ENCODE peak calls at places on chromosomes 4 and X, in four cellular contexts. One of them, this sample, is unnamed.

GRCh38 chrX:18748499-18748898 is 41.1 kb downstream of the PPEF1 start:
- DNase-seq in GM12891: no peak
- DNase-seq in GM23338: no peak
- DNase-seq in breast epithelium: no peak
- DNase-seq in this sample: no peak

GRCh38 chr4:13525606-13526281 is 18.6 kb downstream of the NKX3-2 start:
- DNase-seq in GM12891: no peak
- DNase-seq in GM23338: peak
- DNase-seq in breast epithelium: no peak
- DNase-seq in this sample: no peak

GRCh38 chr4:173365359-173365996 is 5.3 kb upstream of the SAP30 start:
- DNase-seq in GM12891: no peak
- DNase-seq in GM23338: no peak
- DNase-seq in breast epithelium: no peak
- DNase-seq in this sample: no peak

GRCh38 chrX:21975827-21976226 is 35.3 kb downstream of the SMS start:
- DNase-seq in GM12891: no peak
- DNase-seq in GM23338: peak
- DNase-seq in breast epithelium: no peak
- DNase-seq in this sample: no peak

GRCh38 chr4:151967074-151967473 is 206.3 kb upstream of the GATB start:
- DNase-seq in GM12891: no peak
- DNase-seq in GM23338: no peak
- DNase-seq in breast epithelium: no peak
- DNase-seq in this sample: no peak

GRCh38 chrX:106415276-106415895 is 196.4 kb upstream of the RADX start:
- DNase-seq in GM12891: no peak
- DNase-seq in GM23338: peak
- DNase-seq in breast epithelium: no peak
- DNase-seq in this sample: peak

GRCh38 chr4:100644150-100644549 is 126.3 kb upstream of the EMCN start:
- DNase-seq in GM12891: no peak
- DNase-seq in GM23338: no peak
- DNase-seq in breast epithelium: no peak
- DNase-seq in this sample: no peak

GRCh38 chr4:67465032-67465762 is 80.1 kb downstream of the CENPC start:
- DNase-seq in GM12891: no peak
- DNase-seq in GM23338: no peak
- DNase-seq in breast epithelium: no peak
- DNase-seq in this sample: no peak

GRCh38 chrX:37871626-37872302 is 24.4 kb upstream of the DYNLT3 start:
- DNase-seq in GM12891: no peak
- DNase-seq in GM23338: peak
- DNase-seq in breast epithelium: no peak
- DNase-seq in this sample: peak

GRCh38 chr4:152634110-152634760 is 45.6 kb downstream of the TMEM154 start:
- DNase-seq in GM12891: no peak
- DNase-seq in GM23338: no peak
- DNase-seq in breast epithelium: no peak
- DNase-seq in this sample: no peak

GRCh38 chrX:94329182-94329581 is 655.2 kb downstream of the FAM133A start:
- DNase-seq in GM12891: no peak
- DNase-seq in GM23338: no peak
- DNase-seq in breast epithelium: no peak
- DNase-seq in this sample: no peak

GRCh38 chr4:951186-951585 is 18.9 kb downstream of the TMEM175 start:
- DNase-seq in GM12891: peak
- DNase-seq in GM23338: no peak
- DNase-seq in breast epithelium: peak
- DNase-seq in this sample: no peak

GRCh38 chr4:87121332-87122065 is 98.9 kb downstream of the KLHL8 start:
- DNase-seq in GM12891: no peak
- DNase-seq in GM23338: no peak
- DNase-seq in breast epithelium: no peak
- DNase-seq in this sample: no peak

GRCh38 chrX:7146703-7147430 is 645 bp upstream of the STS start:
- DNase-seq in GM12891: no peak
- DNase-seq in GM23338: no peak
- DNase-seq in breast epithelium: no peak
- DNase-seq in this sample: no peak

GRCh38 chr4:39048291-39048690 is 13.7 kb upstream of the KLHL5 start:
- DNase-seq in GM12891: no peak
- DNase-seq in GM23338: no peak
- DNase-seq in breast epithelium: no peak
- DNase-seq in this sample: no peak

GRCh38 chr4:3045500-3045850 is 28.9 kb downstream of the HTT-AS start:
- DNase-seq in GM12891: no peak
- DNase-seq in GM23338: no peak
- DNase-seq in breast epithelium: no peak
- DNase-seq in this sample: no peak

GRCh38 chr4:173538903-173539445 is 8.9 kb upstream of the HAND2 start:
- DNase-seq in GM12891: no peak
- DNase-seq in GM23338: peak
- DNase-seq in breast epithelium: no peak
- DNase-seq in this sample: no peak

GRCh38 chrX:40097101-40097491 is 662 bp downstream of the BCOR start:
- DNase-seq in GM12891: no peak
- DNase-seq in GM23338: no peak
- DNase-seq in breast epithelium: no peak
- DNase-seq in this sample: no peak

GRCh38 chr4:55398966-55399365 is 3.2 kb downstream of the TMEM165 start:
- DNase-seq in GM12891: no peak
- DNase-seq in GM23338: no peak
- DNase-seq in breast epithelium: no peak
- DNase-seq in this sample: no peak

GRCh38 chr4:124018383-124019317 is 622.1 kb downstream of the SPRY1 start:
- DNase-seq in GM12891: peak
- DNase-seq in GM23338: peak
- DNase-seq in breast epithelium: no peak
- DNase-seq in this sample: no peak

GRCh38 chr4:156888762-156889161 is 82.8 kb downstream of the PDGFC start:
- DNase-seq in GM12891: no peak
- DNase-seq in GM23338: no peak
- DNase-seq in breast epithelium: no peak
- DNase-seq in this sample: no peak

GRCh38 chr4:159608434-159608833 is 505.6 kb downstream of the RAPGEF2 start:
- DNase-seq in GM12891: no peak
- DNase-seq in GM23338: no peak
- DNase-seq in breast epithelium: no peak
- DNase-seq in this sample: no peak

GRCh38 chr4:78057600-78058560 is 757 bp downstream of the FRAS1 start:
- DNase-seq in GM12891: no peak
- DNase-seq in GM23338: peak
- DNase-seq in breast epithelium: peak
- DNase-seq in this sample: no peak

GRCh38 chr4:163949976-163950601 is 455.6 kb downstream of the TMA16 start:
- DNase-seq in GM12891: no peak
- DNase-seq in GM23338: no peak
- DNase-seq in breast epithelium: no peak
- DNase-seq in this sample: no peak

GRCh38 chrX:18733273-18733672 is 25.8 kb downstream of the PPEF1 start:
- DNase-seq in GM12891: no peak
- DNase-seq in GM23338: no peak
- DNase-seq in breast epithelium: no peak
- DNase-seq in this sample: no peak

GRCh38 chrX:132226169-132226568 is 6.9 kb upstream of the RAP2C start:
- DNase-seq in GM12891: no peak
- DNase-seq in GM23338: peak
- DNase-seq in breast epithelium: no peak
- DNase-seq in this sample: no peak

GRCh38 chr4:118834070-118834469 is 1.9 kb downstream of the SEC24D start:
- DNase-seq in GM12891: no peak
- DNase-seq in GM23338: no peak
- DNase-seq in breast epithelium: no peak
- DNase-seq in this sample: no peak

GRCh38 chr4:175087156-175087555 is 169.0 kb downstream of the ADAM29 start:
- DNase-seq in GM12891: no peak
- DNase-seq in GM23338: no peak
- DNase-seq in breast epithelium: no peak
- DNase-seq in this sample: no peak

GRCh38 chr4:13947921-13948320 is 320.4 kb upstream of the BOD1L1 start:
- DNase-seq in GM12891: no peak
- DNase-seq in GM23338: no peak
- DNase-seq in breast epithelium: no peak
- DNase-seq in this sample: no peak

GRCh38 chrX:727738-728621 is 97.4 kb downstream of the SHOX start:
- DNase-seq in GM12891: no peak
- DNase-seq in GM23338: peak
- DNase-seq in breast epithelium: no peak
- DNase-seq in this sample: peak

GRCh38 chr4:3218824-3219760 is 29.9 kb upstream of the MSANTD1 start:
- DNase-seq in GM12891: no peak
- DNase-seq in GM23338: no peak
- DNase-seq in breast epithelium: no peak
- DNase-seq in this sample: no peak

GRCh38 chrX:41084360-41085104 is 713 bp upstream of the USP9X start:
- DNase-seq in GM12891: peak
- DNase-seq in GM23338: peak
- DNase-seq in breast epithelium: peak
- DNase-seq in this sample: peak

GRCh38 chr4:105765690-105766407 is 57.3 kb downstream of the GSTCD start:
- DNase-seq in GM12891: no peak
- DNase-seq in GM23338: peak
- DNase-seq in breast epithelium: no peak
- DNase-seq in this sample: peak

GRCh38 chr4:75889537-75890199 is 12.6 kb downstream of the PPEF2 start:
- DNase-seq in GM12891: no peak
- DNase-seq in GM23338: no peak
- DNase-seq in breast epithelium: no peak
- DNase-seq in this sample: no peak

GRCh38 chrX:103464071-103464773 is 55.1 kb downstream of the RAB40A start:
- DNase-seq in GM12891: no peak
- DNase-seq in GM23338: peak
- DNase-seq in breast epithelium: no peak
- DNase-seq in this sample: peak

GRCh38 chr4:15778191-15778741 is at the start of gene CD38:
- DNase-seq in GM12891: peak
- DNase-seq in GM23338: peak
- DNase-seq in breast epithelium: no peak
- DNase-seq in this sample: no peak

GRCh38 chr4:15779789-15780188 is 1.7 kb downstream of the CD38 start:
- DNase-seq in GM12891: no peak
- DNase-seq in GM23338: no peak
- DNase-seq in breast epithelium: no peak
- DNase-seq in this sample: no peak

GRCh38 chr4:15779336-15779735 is 1.2 kb downstream of the CD38 start:
- DNase-seq in GM12891: no peak
- DNase-seq in GM23338: peak
- DNase-seq in breast epithelium: no peak
- DNase-seq in this sample: no peak

GRCh38 chr4:15778742-15779231 is 659 bp downstream of the CD38 start:
- DNase-seq in GM12891: peak
- DNase-seq in GM23338: peak
- DNase-seq in breast epithelium: no peak
- DNase-seq in this sample: no peak

GRCh38 chr4:15781427-15782095 is 3.4 kb downstream of the CD38 start:
- DNase-seq in GM12891: no peak
- DNase-seq in GM23338: no peak
- DNase-seq in breast epithelium: no peak
- DNase-seq in this sample: no peak
- TF ChIP-seq POLR2AphosphoS5 in GM12891: no peak
- TF ChIP-seq POLR2AphosphoS5 in GM23338: no peak
- TF ChIP-seq POLR2AphosphoS5 in breast epithelium: no peak
- TF ChIP-seq POLR2AphosphoS5 in this sample: no peak

DNA sequence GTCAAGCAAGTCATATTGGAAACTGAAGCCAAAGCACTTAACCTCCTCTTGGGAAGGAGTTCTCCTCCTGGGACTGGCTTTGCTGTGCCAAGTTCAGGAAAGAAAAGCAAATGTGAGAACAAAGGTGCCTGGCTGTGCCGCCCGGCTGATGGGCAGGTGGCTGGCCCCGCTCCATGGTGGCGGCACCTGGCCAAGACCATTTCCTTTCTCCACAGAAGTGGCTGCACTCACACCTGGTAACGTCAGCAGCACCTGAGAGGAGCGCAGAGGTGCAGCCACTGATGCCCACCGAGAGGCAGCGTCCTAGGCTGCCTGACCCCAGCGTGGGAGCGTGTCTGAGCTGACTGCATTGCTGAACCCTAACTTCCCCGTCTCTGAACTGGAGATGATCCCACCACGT is 54.3 kb downstream of the DCTD start:
- DNase-seq in GM12891: no peak
- DNase-seq in GM23338: no peak
- DNase-seq in breast epithelium: no peak
- DNase-seq in this sample: no peak
- TF ChIP-seq POLR2AphosphoS5 in GM12891: no peak
- TF ChIP-seq POLR2AphosphoS5 in GM23338: no peak
- TF ChIP-seq POLR2AphosphoS5 in breast epithelium: no peak
- TF ChIP-seq POLR2AphosphoS5 in this sample: no peak

GRCh38 chrX:24079405-24079804 is 24.6 kb downstream of the EIF2S3 start:
- DNase-seq in GM12891: no peak
- DNase-seq in GM23338: no peak
- DNase-seq in breast epithelium: no peak
- DNase-seq in this sample: no peak
- TF ChIP-seq POLR2AphosphoS5 in GM12891: no peak
- TF ChIP-seq POLR2AphosphoS5 in GM23338: peak
- TF ChIP-seq POLR2AphosphoS5 in breast epithelium: no peak
- TF ChIP-seq POLR2AphosphoS5 in this sample: no peak

GRCh38 chrX:66000628-66001275 is 39.1 kb downstream of the VSIG4 start:
- DNase-seq in GM12891: no peak
- DNase-seq in GM23338: no peak
- DNase-seq in breast epithelium: no peak
- DNase-seq in this sample: no peak

GRCh38 chrX:66000178-66000577 is 39.7 kb downstream of the VSIG4 start:
- DNase-seq in GM12891: no peak
- DNase-seq in GM23338: no peak
- DNase-seq in breast epithelium: no peak
- DNase-seq in this sample: no peak

GRCh38 chrX:65999029-65999562 is 40.8 kb downstream of the VSIG4 start:
- DNase-seq in GM12891: no peak
- DNase-seq in GM23338: no peak
- DNase-seq in breast epithelium: no peak
- DNase-seq in this sample: no peak

GRCh38 chrX:65999563-66000148 is 40.2 kb downstream of the VSIG4 start:
- DNase-seq in GM12891: no peak
- DNase-seq in GM23338: no peak
- DNase-seq in breast epithelium: no peak
- DNase-seq in this sample: no peak

GRCh38 chrX:65997978-65998717 is 41.7 kb downstream of the VSIG4 start:
- DNase-seq in GM12891: no peak
- DNase-seq in GM23338: no peak
- DNase-seq in breast epithelium: no peak
- DNase-seq in this sample: no peak
- TF ChIP-seq POLR2AphosphoS5 in GM12891: no peak
- TF ChIP-seq POLR2AphosphoS5 in GM23338: no peak
- TF ChIP-seq POLR2AphosphoS5 in breast epithelium: no peak
- TF ChIP-seq POLR2AphosphoS5 in this sample: no peak

DNA sequence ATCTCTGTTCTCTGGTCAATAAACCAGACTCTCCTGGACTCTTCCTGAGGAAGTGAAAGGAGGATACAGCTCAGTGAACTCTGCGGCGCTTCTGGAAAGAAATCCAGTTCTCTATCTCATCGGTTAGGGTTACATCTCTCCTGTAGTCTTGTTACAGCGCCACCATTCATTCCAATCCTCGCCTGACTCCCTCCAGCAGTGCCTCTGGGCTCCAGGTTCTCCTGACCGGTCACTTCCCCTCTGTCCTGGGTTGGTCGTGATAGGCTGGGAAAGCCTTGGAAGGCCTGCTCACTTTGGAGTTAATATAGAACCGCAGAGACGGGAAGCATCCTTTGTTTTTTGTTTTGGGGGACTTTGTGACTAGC is 97.0 kb upstream of the STOX2 start:
- DNase-seq in GM12891: no peak
- DNase-seq in GM23338: peak
- DNase-seq in breast epithelium: no peak
- DNase-seq in this sample: no peak
- TF ChIP-seq POLR2AphosphoS5 in GM12891: no peak
- TF ChIP-seq POLR2AphosphoS5 in GM23338: no peak
- TF ChIP-seq POLR2AphosphoS5 in breast epithelium: no peak
- TF ChIP-seq POLR2AphosphoS5 in this sample: no peak

This sample was measured in HCT116.